ENCODE peak calls at places on chromosomes 7 and 10, in six cellular contexts. One of them, this sample, is unnamed.

GRCh38 chr10:97411411-97411810 is 10.3 kb upstream of the RRP12 start:
- DNase-seq in RKO: peak; percentile 32
- DNase-seq in activated CD8-positive, alpha-beta memory T cell treated with anti-CD3 and anti-CD28 coated beads for 24 hours: no peak
- DNase-seq in left cardiac atrium: no peak
- DNase-seq in occipital lobe: no peak
- DNase-seq in stimulated activated CD8-positive, alpha-beta memory T cell treated with anti-CD3 and anti-CD28 coated beads, Interleukin-4, amount 100 ng/mL, for 4 hours: no peak
- DNase-seq in this sample: no peak

GRCh38 chr10:86759073-86759672 is 2.8 kb downstream of the BMPR1A start:
- DNase-seq in RKO: no peak
- DNase-seq in activated CD8-positive, alpha-beta memory T cell treated with anti-CD3 and anti-CD28 coated beads for 24 hours: no peak
- DNase-seq in left cardiac atrium: no peak
- DNase-seq in occipital lobe: no peak
- DNase-seq in stimulated activated CD8-positive, alpha-beta memory T cell treated with anti-CD3 and anti-CD28 coated beads, Interleukin-4, amount 100 ng/mL, for 4 hours: no peak
- DNase-seq in this sample: no peak

GRCh38 chr10:132058793-132059759 is 6.7 kb upstream of the JAKMIP3 start:
- DNase-seq in RKO: no peak
- DNase-seq in activated CD8-positive, alpha-beta memory T cell treated with anti-CD3 and anti-CD28 coated beads for 24 hours: no peak
- DNase-seq in left cardiac atrium: no peak
- DNase-seq in occipital lobe: no peak
- DNase-seq in stimulated activated CD8-positive, alpha-beta memory T cell treated with anti-CD3 and anti-CD28 coated beads, Interleukin-4, amount 100 ng/mL, for 4 hours: no peak
- DNase-seq in this sample: no peak

GRCh38 chr7:140542226-140542625 is 62.9 kb upstream of the MKRN1 start:
- DNase-seq in RKO: no peak
- DNase-seq in activated CD8-positive, alpha-beta memory T cell treated with anti-CD3 and anti-CD28 coated beads for 24 hours: no peak
- DNase-seq in left cardiac atrium: peak; percentile 49
- DNase-seq in occipital lobe: no peak
- DNase-seq in stimulated activated CD8-positive, alpha-beta memory T cell treated with anti-CD3 and anti-CD28 coated beads, Interleukin-4, amount 100 ng/mL, for 4 hours: no peak
- DNase-seq in this sample: no peak

GRCh38 chr10:33314788-33315561 is 19.5 kb downstream of the NRP1 start:
- DNase-seq in RKO: no peak
- DNase-seq in activated CD8-positive, alpha-beta memory T cell treated with anti-CD3 and anti-CD28 coated beads for 24 hours: no peak
- DNase-seq in left cardiac atrium: no peak
- DNase-seq in occipital lobe: no peak
- DNase-seq in stimulated activated CD8-positive, alpha-beta memory T cell treated with anti-CD3 and anti-CD28 coated beads, Interleukin-4, amount 100 ng/mL, for 4 hours: no peak
- DNase-seq in this sample: no peak

GRCh38 chr7:138875794-138876193 is 77.8 kb upstream of the ATP6V0A4 start:
- DNase-seq in RKO: peak; percentile 83
- DNase-seq in activated CD8-positive, alpha-beta memory T cell treated with anti-CD3 and anti-CD28 coated beads for 24 hours: peak; percentile 71
- DNase-seq in left cardiac atrium: no peak
- DNase-seq in occipital lobe: no peak
- DNase-seq in stimulated activated CD8-positive, alpha-beta memory T cell treated with anti-CD3 and anti-CD28 coated beads, Interleukin-4, amount 100 ng/mL, for 4 hours: peak; percentile 48
- DNase-seq in this sample: no peak

GRCh38 chr7:83439021-83439420 is 209.9 kb downstream of the SEMA3E start:
- DNase-seq in RKO: no peak
- DNase-seq in activated CD8-positive, alpha-beta memory T cell treated with anti-CD3 and anti-CD28 coated beads for 24 hours: no peak
- DNase-seq in left cardiac atrium: no peak
- DNase-seq in occipital lobe: no peak
- DNase-seq in stimulated activated CD8-positive, alpha-beta memory T cell treated with anti-CD3 and anti-CD28 coated beads, Interleukin-4, amount 100 ng/mL, for 4 hours: no peak
- DNase-seq in this sample: no peak

GRCh38 chr7:158120313-158120712 is 467.3 kb downstream of the PTPRN2 start:
- DNase-seq in RKO: no peak
- DNase-seq in activated CD8-positive, alpha-beta memory T cell treated with anti-CD3 and anti-CD28 coated beads for 24 hours: no peak
- DNase-seq in left cardiac atrium: no peak
- DNase-seq in occipital lobe: no peak
- DNase-seq in stimulated activated CD8-positive, alpha-beta memory T cell treated with anti-CD3 and anti-CD28 coated beads, Interleukin-4, amount 100 ng/mL, for 4 hours: no peak
- DNase-seq in this sample: no peak

GRCh38 chr7:1505731-1506550 is 1.8 kb upstream of the INTS1 start:
- DNase-seq in RKO: no peak
- DNase-seq in activated CD8-positive, alpha-beta memory T cell treated with anti-CD3 and anti-CD28 coated beads for 24 hours: no peak
- DNase-seq in left cardiac atrium: no peak
- DNase-seq in occipital lobe: no peak
- DNase-seq in stimulated activated CD8-positive, alpha-beta memory T cell treated with anti-CD3 and anti-CD28 coated beads, Interleukin-4, amount 100 ng/mL, for 4 hours: no peak
- DNase-seq in this sample: peak; percentile 16

GRCh38 chr7:128167316-128167691 is 73.8 kb upstream of the LEP start:
- DNase-seq in RKO: no peak
- DNase-seq in activated CD8-positive, alpha-beta memory T cell treated with anti-CD3 and anti-CD28 coated beads for 24 hours: peak; percentile 65
- DNase-seq in left cardiac atrium: no peak
- DNase-seq in occipital lobe: peak; percentile 67
- DNase-seq in stimulated activated CD8-positive, alpha-beta memory T cell treated with anti-CD3 and anti-CD28 coated beads, Interleukin-4, amount 100 ng/mL, for 4 hours: no peak
- DNase-seq in this sample: peak; percentile 60

GRCh38 chr10:21515581-21516269 is 9.8 kb downstream of the SKIDA1 start:
- DNase-seq in RKO: no peak
- DNase-seq in activated CD8-positive, alpha-beta memory T cell treated with anti-CD3 and anti-CD28 coated beads for 24 hours: no peak
- DNase-seq in left cardiac atrium: no peak
- DNase-seq in occipital lobe: no peak
- DNase-seq in stimulated activated CD8-positive, alpha-beta memory T cell treated with anti-CD3 and anti-CD28 coated beads, Interleukin-4, amount 100 ng/mL, for 4 hours: no peak
- DNase-seq in this sample: peak; percentile 94

GRCh38 chr7:8151161-8151560 is 110.8 kb downstream of the ICA1 start:
- DNase-seq in RKO: no peak
- DNase-seq in activated CD8-positive, alpha-beta memory T cell treated with anti-CD3 and anti-CD28 coated beads for 24 hours: no peak
- DNase-seq in left cardiac atrium: no peak
- DNase-seq in occipital lobe: no peak
- DNase-seq in stimulated activated CD8-positive, alpha-beta memory T cell treated with anti-CD3 and anti-CD28 coated beads, Interleukin-4, amount 100 ng/mL, for 4 hours: no peak
- DNase-seq in this sample: no peak

GRCh38 chr10:79410315-79411094 is 34.9 kb downstream of the ZCCHC24 start:
- DNase-seq in RKO: no peak
- DNase-seq in activated CD8-positive, alpha-beta memory T cell treated with anti-CD3 and anti-CD28 coated beads for 24 hours: no peak
- DNase-seq in left cardiac atrium: peak; percentile 28
- DNase-seq in occipital lobe: no peak
- DNase-seq in stimulated activated CD8-positive, alpha-beta memory T cell treated with anti-CD3 and anti-CD28 coated beads, Interleukin-4, amount 100 ng/mL, for 4 hours: no peak
- DNase-seq in this sample: no peak

GRCh38 chr7:78529392-78529791 is 730.8 kb downstream of the PHTF2 start:
- DNase-seq in RKO: no peak
- DNase-seq in activated CD8-positive, alpha-beta memory T cell treated with anti-CD3 and anti-CD28 coated beads for 24 hours: no peak
- DNase-seq in left cardiac atrium: no peak
- DNase-seq in occipital lobe: no peak
- DNase-seq in stimulated activated CD8-positive, alpha-beta memory T cell treated with anti-CD3 and anti-CD28 coated beads, Interleukin-4, amount 100 ng/mL, for 4 hours: no peak
- DNase-seq in this sample: no peak

GRCh38 chr7:25515876-25516275 is 287.6 kb upstream of the NPVF start:
- DNase-seq in RKO: peak; percentile 47
- DNase-seq in activated CD8-positive, alpha-beta memory T cell treated with anti-CD3 and anti-CD28 coated beads for 24 hours: no peak
- DNase-seq in left cardiac atrium: no peak
- DNase-seq in occipital lobe: no peak
- DNase-seq in stimulated activated CD8-positive, alpha-beta memory T cell treated with anti-CD3 and anti-CD28 coated beads, Interleukin-4, amount 100 ng/mL, for 4 hours: no peak
- DNase-seq in this sample: peak; percentile 42

GRCh38 chr7:98556288-98556687 is 60.8 kb upstream of the NPTX2 start:
- DNase-seq in RKO: no peak
- DNase-seq in activated CD8-positive, alpha-beta memory T cell treated with anti-CD3 and anti-CD28 coated beads for 24 hours: no peak
- DNase-seq in left cardiac atrium: no peak
- DNase-seq in occipital lobe: no peak
- DNase-seq in stimulated activated CD8-positive, alpha-beta memory T cell treated with anti-CD3 and anti-CD28 coated beads, Interleukin-4, amount 100 ng/mL, for 4 hours: no peak
- DNase-seq in this sample: no peak

This sample was measured in mesendoderm.